ENCODE peak calls at places on chromosomes 12 and 14, in four cellular contexts. One of them, this sample, is unnamed.

GRCh38 chr12:123142518-123142840 is 8.4 kb downstream of the PITPNM2 start:
- DNase-seq in A549: no peak
- DNase-seq in K562: no peak
- DNase-seq in HepG2: no peak
- DNase-seq in this sample: no peak

GRCh38 chr12:94704452-94704871 is 54.1 kb upstream of the TMCC3 start:
- DNase-seq in K562: no peak
- DNase-seq in HepG2: peak
- DNase-seq in A549: peak
- DNase-seq in this sample: peak

GRCh38 chr12:67650127-67650495 is 1.6 kb downstream of the DYRK2 start:
- DNase-seq in A549: no peak
- DNase-seq in HepG2: no peak
- DNase-seq in K562: no peak
- DNase-seq in this sample: no peak

GRCh38 chr12:66132408-66132807 is 1.9 kb upstream of the LLPH start:
- DNase-seq in HepG2: peak
- DNase-seq in A549: peak
- DNase-seq in K562: no peak
- DNase-seq in this sample: peak

GRCh38 chr12:132384916-132385315 is 55.5 kb upstream of the GALNT9 start:
- DNase-seq in K562: no peak
- DNase-seq in A549: no peak
- DNase-seq in HepG2: no peak
- DNase-seq in this sample: no peak

GRCh38 chr12:5946388-5946787 is 1.3 kb upstream of the ANO2 start:
- DNase-seq in A549: no peak
- DNase-seq in HepG2: no peak
- DNase-seq in K562: no peak
- DNase-seq in this sample: no peak

GRCh38 chr12:121649403-121649802 is 20.1 kb downstream of the MORN3 start:
- DNase-seq in K562: peak
- DNase-seq in HepG2: no peak
- DNase-seq in A549: no peak
- DNase-seq in this sample: no peak

GRCh38 chr14:70808402-70809237 is 693 bp downstream of the MAP3K9 start:
- DNase-seq in K562: no peak
- DNase-seq in HepG2: no peak
- DNase-seq in A549: peak
- DNase-seq in this sample: no peak

GRCh38 chr12:18837025-18837424 is 99.1 kb downstream of the CAPZA3 start:
- DNase-seq in K562: no peak
- DNase-seq in A549: no peak
- DNase-seq in HepG2: no peak
- DNase-seq in this sample: peak

GRCh38 chr14:99733551-99734405 is 49.7 kb downstream of the CYP46A1 start:
- DNase-seq in HepG2: no peak
- DNase-seq in K562: no peak
- DNase-seq in A549: no peak
- DNase-seq in this sample: no peak

GRCh38 chr14:84453541-84453940 is 1076.4 kb upstream of the FLRT2 start:
- DNase-seq in A549: no peak
- DNase-seq in K562: no peak
- DNase-seq in HepG2: no peak
- DNase-seq in this sample: no peak

GRCh38 chr14:31083781-31084180 is 57.6 kb upstream of the STRN3 start:
- DNase-seq in A549: no peak
- DNase-seq in K562: no peak
- DNase-seq in HepG2: no peak
- DNase-seq in this sample: no peak

GRCh38 chr12:13000616-13000934 is 510 bp upstream of the HEBP1 start:
- DNase-seq in K562: no peak
- DNase-seq in HepG2: no peak
- DNase-seq in A549: peak
- DNase-seq in this sample: no peak

GRCh38 chr12:4036872-4037271 is 163.7 kb upstream of the PARP11 start:
- DNase-seq in A549: peak
- DNase-seq in K562: no peak
- DNase-seq in HepG2: no peak
- DNase-seq in this sample: no peak

GRCh38 chr12:16796168-16796567 is 190.2 kb upstream of the LMO3 start:
- DNase-seq in HepG2: no peak
- DNase-seq in K562: no peak
- DNase-seq in A549: no peak
- DNase-seq in this sample: no peak

GRCh38 chr12:64696065-64696741 is 63.0 kb downstream of the GNS start:
- DNase-seq in A549: peak
- DNase-seq in K562: no peak
- DNase-seq in HepG2: peak
- DNase-seq in this sample: peak

GRCh38 chr12:95100264-95101190 is 27.1 kb upstream of the NR2C1 start:
- DNase-seq in A549: no peak
- DNase-seq in HepG2: no peak
- DNase-seq in K562: peak
- DNase-seq in this sample: no peak

GRCh38 chr12:6372403-6373003 is 2.9 kb downstream of the SCNN1A start:
- DNase-seq in K562: no peak
- DNase-seq in HepG2: peak
- DNase-seq in A549: peak
- DNase-seq in this sample: peak

GRCh38 chr12:124543052-124543590 is 24.3 kb downstream of the NCOR2 start:
- DNase-seq in HepG2: no peak
- DNase-seq in A549: peak
- DNase-seq in K562: no peak
- DNase-seq in this sample: no peak

GRCh38 chr12:74488134-74488533 is 49.5 kb upstream of the ATXN7L3B start:
- DNase-seq in HepG2: no peak
- DNase-seq in A549: no peak
- DNase-seq in K562: no peak
- DNase-seq in this sample: no peak

GRCh38 chr14:68367444-68368014 is 425.3 kb downstream of the ZFP36L1 start:
- DNase-seq in HepG2: no peak
- DNase-seq in A549: no peak
- DNase-seq in K562: no peak
- DNase-seq in this sample: no peak

GRCh38 chr14:78933948-78934524 is 763.9 kb downstream of the NRXN3 start:
- DNase-seq in HepG2: peak
- DNase-seq in K562: peak
- DNase-seq in A549: peak
- DNase-seq in this sample: peak

GRCh38 chr12:6941267-6941666 is 2.3 kb upstream of the RNU7-1 start:
- DNase-seq in K562: no peak
- DNase-seq in HepG2: no peak
- DNase-seq in A549: no peak
- DNase-seq in this sample: no peak

GRCh38 chr14:72049462-72049861 is 117.2 kb downstream of the RGS6 start:
- DNase-seq in K562: no peak
- DNase-seq in HepG2: no peak
- DNase-seq in A549: no peak
- DNase-seq in this sample: no peak

DNA sequence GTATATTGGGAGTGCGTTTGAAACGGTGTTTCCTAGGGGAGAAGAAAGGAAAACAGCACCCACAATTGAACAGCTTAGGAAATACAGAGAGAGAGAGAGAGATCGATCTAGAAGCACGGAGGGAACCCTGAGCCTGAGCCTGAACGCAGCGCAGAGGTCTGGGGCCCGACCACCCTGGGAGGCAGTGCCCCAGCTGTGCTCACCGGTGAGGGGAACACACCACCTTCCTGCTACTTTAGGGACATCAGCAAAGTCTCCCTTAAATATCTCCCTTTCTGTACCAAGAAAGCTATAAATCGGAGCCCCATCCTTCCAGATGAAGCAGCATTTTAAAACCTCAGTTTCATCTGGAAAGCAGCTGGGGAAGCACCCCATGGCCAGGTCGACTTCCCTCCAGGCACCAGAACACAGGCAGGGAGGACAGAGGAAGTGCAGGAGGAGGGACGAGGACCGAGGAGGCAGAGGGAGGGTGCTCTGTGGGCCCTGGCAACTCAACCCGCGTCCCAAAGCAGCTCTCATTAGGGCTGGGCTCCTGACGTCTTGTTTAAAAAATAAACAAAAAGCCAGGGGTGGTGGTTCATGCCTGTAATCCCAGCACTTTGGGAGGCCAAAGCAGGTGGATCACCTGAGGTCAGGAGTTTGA is 12.2 kb downstream of the RIMBP2 start:
- DNase-seq in A549: no peak
- DNase-seq in K562: no peak
- DNase-seq in HepG2: no peak
- DNase-seq in this sample: no peak
- TF ChIP-seq MAZ in A549: no peak
- TF ChIP-seq MAZ in K562: no peak
- TF ChIP-seq MAZ in HepG2: no peak
- TF ChIP-seq MAZ in this sample: no peak

GRCh38 chr12:49259452-49259851 is 5.4 kb upstream of the TUBA1C start:
- DNase-seq in HepG2: no peak
- DNase-seq in K562: no peak
- DNase-seq in A549: no peak
- DNase-seq in this sample: no peak
- TF ChIP-seq MAZ in HepG2: no peak
- TF ChIP-seq MAZ in K562: no peak
- TF ChIP-seq MAZ in A549: no peak
- TF ChIP-seq MAZ in this sample: no peak

DNA sequence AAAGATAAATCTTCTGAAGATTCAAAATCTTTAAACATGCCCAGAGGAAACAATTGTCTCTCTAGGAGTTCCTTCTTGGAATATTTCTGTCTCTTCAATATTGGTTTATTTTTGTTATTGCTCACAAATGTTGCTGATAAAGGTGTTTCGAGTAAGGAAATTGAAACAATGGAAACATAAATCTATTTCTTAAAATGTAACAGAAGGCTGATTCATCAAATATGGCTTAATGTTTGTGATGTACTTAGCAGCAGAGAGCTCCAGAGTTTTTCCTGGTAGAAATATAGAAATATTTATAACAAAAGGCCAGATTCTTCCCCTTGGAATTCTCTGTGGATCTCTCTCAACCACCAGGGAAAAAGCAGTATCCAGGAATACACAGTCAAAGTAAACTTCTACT is 149.2 kb upstream of the LRIG3 start:
- DNase-seq in K562: no peak
- DNase-seq in HepG2: no peak
- DNase-seq in A549: no peak
- DNase-seq in this sample: no peak
- TF ChIP-seq MAZ in K562: no peak
- TF ChIP-seq MAZ in HepG2: no peak
- TF ChIP-seq MAZ in A549: no peak
- TF ChIP-seq MAZ in this sample: no peak

GRCh38 chr14:52346778-52347177 is 32.7 kb downstream of the PTGER2 start:
- DNase-seq in K562: no peak
- DNase-seq in A549: no peak
- DNase-seq in HepG2: no peak
- DNase-seq in this sample: no peak

GRCh38 chr14:52338282-52338681 is 24.2 kb downstream of the PTGER2 start:
- DNase-seq in HepG2: peak
- DNase-seq in A549: peak
- DNase-seq in K562: no peak
- DNase-seq in this sample: peak

GRCh38 chr14:52339262-52339661 is 25.1 kb downstream of the PTGER2 start:
- DNase-seq in HepG2: no peak
- DNase-seq in A549: no peak
- DNase-seq in K562: no peak
- DNase-seq in this sample: no peak

GRCh38 chr14:52348279-52348678 is 34.2 kb downstream of the PTGER2 start:
- DNase-seq in A549: no peak
- DNase-seq in HepG2: no peak
- DNase-seq in K562: no peak
- DNase-seq in this sample: peak

GRCh38 chr14:52342849-52343606 is 28.9 kb downstream of the PTGER2 start:
- DNase-seq in A549: peak
- DNase-seq in K562: no peak
- DNase-seq in HepG2: no peak
- DNase-seq in this sample: peak
- TF ChIP-seq MAZ in A549: no peak
- TF ChIP-seq MAZ in K562: no peak
- TF ChIP-seq MAZ in HepG2: no peak
- TF ChIP-seq MAZ in this sample: no peak

GRCh38 chr14:23306113-23306411 is 571 bp upstream of the BCL2L2 start:
- DNase-seq in A549: no peak
- DNase-seq in HepG2: no peak
- DNase-seq in K562: no peak
- DNase-seq in this sample: no peak
- TF ChIP-seq MAZ in A549: no peak
- TF ChIP-seq MAZ in HepG2: no peak
- TF ChIP-seq MAZ in K562: no peak
- TF ChIP-seq MAZ in this sample: no peak

DNA sequence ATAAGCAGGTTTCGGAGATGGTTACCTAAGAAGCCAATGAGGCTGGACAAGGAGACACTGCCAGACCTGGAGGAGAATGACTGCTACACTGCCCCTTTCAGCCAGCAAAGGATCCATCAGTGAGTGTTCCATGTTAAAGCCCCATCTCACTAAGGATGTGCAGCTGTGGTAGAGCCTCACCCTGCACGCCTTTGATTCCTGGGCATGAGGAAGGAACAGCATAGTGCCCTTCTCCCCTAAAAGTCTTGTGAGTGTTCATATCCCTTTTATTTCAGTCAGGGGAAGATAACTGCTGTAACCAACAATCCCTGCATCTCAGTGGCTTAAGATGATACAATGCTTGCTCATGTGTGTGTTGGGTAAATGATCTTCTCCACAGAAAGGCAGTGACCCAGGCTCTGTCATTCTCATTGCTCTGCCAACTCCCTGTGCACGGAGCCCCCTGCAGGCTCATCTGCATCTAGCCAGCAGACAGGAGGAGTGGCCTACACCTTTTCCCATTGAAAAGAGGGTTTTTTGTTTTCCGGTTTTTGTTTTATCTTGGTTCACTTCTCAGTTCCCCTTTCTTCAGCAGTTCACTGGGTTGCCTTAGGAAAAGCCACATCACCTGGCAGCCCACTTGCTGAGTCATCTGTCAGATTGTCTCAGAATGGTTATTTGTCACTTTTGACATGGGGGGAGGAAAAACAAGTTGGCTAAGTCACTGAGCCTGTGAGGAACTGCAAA is 193.1 kb downstream of the ANO4 start:
- DNase-seq in HepG2: peak
- DNase-seq in A549: peak
- DNase-seq in K562: peak
- DNase-seq in this sample: peak
- TF ChIP-seq MAZ in HepG2: no peak
- TF ChIP-seq MAZ in A549: no peak
- TF ChIP-seq MAZ in K562: no peak
- TF ChIP-seq MAZ in this sample: no peak

DNA sequence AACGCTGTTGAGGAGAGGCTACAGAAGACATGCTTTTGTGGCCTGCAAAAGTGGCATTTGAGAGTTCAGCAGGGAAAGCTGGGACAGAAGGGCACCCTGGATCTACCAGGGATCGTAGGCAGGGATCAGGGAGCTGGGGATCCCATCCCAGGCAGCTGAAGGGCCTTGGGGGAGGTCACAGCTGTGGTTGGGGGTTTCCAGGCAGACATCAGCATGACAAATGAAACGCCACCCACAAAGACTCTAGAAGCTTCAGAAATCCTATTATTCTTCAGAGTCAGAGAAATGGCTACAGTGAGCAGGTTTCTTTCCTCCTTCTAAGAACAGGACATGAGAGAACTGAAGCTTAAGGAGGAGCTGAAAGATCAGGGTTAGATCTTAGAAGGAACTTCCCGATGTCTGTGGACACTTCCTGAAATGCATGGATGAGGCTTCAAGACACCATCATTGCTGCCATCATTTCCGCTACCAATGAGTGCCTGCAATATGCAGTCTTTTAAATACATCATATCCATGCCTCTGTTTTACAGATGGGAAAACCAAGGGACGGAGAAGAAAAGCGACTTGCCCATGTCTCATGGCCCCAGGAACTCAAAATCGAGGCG is 104.3 kb downstream of the RBM19 start:
- DNase-seq in K562: no peak
- DNase-seq in HepG2: no peak
- DNase-seq in A549: no peak
- DNase-seq in this sample: peak
- TF ChIP-seq MAZ in K562: no peak
- TF ChIP-seq MAZ in HepG2: no peak
- TF ChIP-seq MAZ in A549: no peak
- TF ChIP-seq MAZ in this sample: no peak